ENCODE peak calls at places on chromosomes 3 and 15, in nine cellular contexts. One of them, this sample, is unnamed.

GRCh38 chr15:40242216-40242599 is 3.3 kb downstream of the PAK6 start:
- DNase-seq in DMS53: no peak
- DNase-seq in left lung: no peak
- DNase-seq in RWPE1: no peak
- DNase-seq in stimulated activated CD8-positive, alpha-beta memory T cell treated with anti-CD3 and anti-CD28 coated beads, Interleukin-4, amount 100 ng/mL, for 24 hours: no peak
- DNase-seq in iPS DF 6.9: no peak
- DNase-seq in BJ: no peak
- DNase-seq in T-helper 1 cell: no peak
- DNase-seq in stimulated activated CD4-positive, alpha-beta T cell treated with anti-CD3 and anti-CD28 coated beads, Interleukin-1b, Interleukin-23, amount 100 ng/mL, for 48 hours: no peak
- DNase-seq in this sample: no peak

GRCh38 chr15:71201471-71201870 is 86.2 kb downstream of the THSD4 start:
- DNase-seq in BJ: no peak
- DNase-seq in iPS DF 6.9: no peak
- DNase-seq in RWPE1: no peak
- DNase-seq in stimulated activated CD8-positive, alpha-beta memory T cell treated with anti-CD3 and anti-CD28 coated beads, Interleukin-4, amount 100 ng/mL, for 24 hours: no peak
- DNase-seq in DMS53: no peak
- DNase-seq in T-helper 1 cell: no peak
- DNase-seq in stimulated activated CD4-positive, alpha-beta T cell treated with anti-CD3 and anti-CD28 coated beads, Interleukin-1b, Interleukin-23, amount 100 ng/mL, for 48 hours: no peak
- DNase-seq in left lung: peak
- DNase-seq in this sample: peak

GRCh38 chr3:56123487-56123886 is 344.8 kb downstream of the ERC2 start:
- DNase-seq in stimulated activated CD4-positive, alpha-beta T cell treated with anti-CD3 and anti-CD28 coated beads, Interleukin-1b, Interleukin-23, amount 100 ng/mL, for 48 hours: no peak
- DNase-seq in BJ: no peak
- DNase-seq in left lung: no peak
- DNase-seq in iPS DF 6.9: peak
- DNase-seq in T-helper 1 cell: no peak
- DNase-seq in RWPE1: no peak
- DNase-seq in stimulated activated CD8-positive, alpha-beta memory T cell treated with anti-CD3 and anti-CD28 coated beads, Interleukin-4, amount 100 ng/mL, for 24 hours: no peak
- DNase-seq in DMS53: no peak
- DNase-seq in this sample: peak

GRCh38 chr3:60953406-60953805 is 297.8 kb downstream of the FHIT start:
- DNase-seq in left lung: no peak
- DNase-seq in iPS DF 6.9: no peak
- DNase-seq in T-helper 1 cell: no peak
- DNase-seq in DMS53: no peak
- DNase-seq in BJ: no peak
- DNase-seq in stimulated activated CD8-positive, alpha-beta memory T cell treated with anti-CD3 and anti-CD28 coated beads, Interleukin-4, amount 100 ng/mL, for 24 hours: no peak
- DNase-seq in stimulated activated CD4-positive, alpha-beta T cell treated with anti-CD3 and anti-CD28 coated beads, Interleukin-1b, Interleukin-23, amount 100 ng/mL, for 48 hours: no peak
- DNase-seq in RWPE1: peak
- DNase-seq in this sample: no peak

GRCh38 chr15:66261056-66261455 is 7.5 kb upstream of the MEGF11 start:
- DNase-seq in iPS DF 6.9: no peak
- DNase-seq in T-helper 1 cell: no peak
- DNase-seq in DMS53: no peak
- DNase-seq in left lung: no peak
- DNase-seq in RWPE1: no peak
- DNase-seq in stimulated activated CD8-positive, alpha-beta memory T cell treated with anti-CD3 and anti-CD28 coated beads, Interleukin-4, amount 100 ng/mL, for 24 hours: no peak
- DNase-seq in stimulated activated CD4-positive, alpha-beta T cell treated with anti-CD3 and anti-CD28 coated beads, Interleukin-1b, Interleukin-23, amount 100 ng/mL, for 48 hours: no peak
- DNase-seq in BJ: no peak
- DNase-seq in this sample: peak

GRCh38 chr3:133362539-133362938 is 37.3 kb upstream of the BFSP2 start:
- DNase-seq in left lung: no peak
- DNase-seq in stimulated activated CD4-positive, alpha-beta T cell treated with anti-CD3 and anti-CD28 coated beads, Interleukin-1b, Interleukin-23, amount 100 ng/mL, for 48 hours: no peak
- DNase-seq in iPS DF 6.9: no peak
- DNase-seq in T-helper 1 cell: no peak
- DNase-seq in BJ: no peak
- DNase-seq in DMS53: no peak
- DNase-seq in stimulated activated CD8-positive, alpha-beta memory T cell treated with anti-CD3 and anti-CD28 coated beads, Interleukin-4, amount 100 ng/mL, for 24 hours: no peak
- DNase-seq in RWPE1: no peak
- DNase-seq in this sample: peak

GRCh38 chr3:1092061-1092460 is 763 bp upstream of the CNTN6 start:
- DNase-seq in stimulated activated CD8-positive, alpha-beta memory T cell treated with anti-CD3 and anti-CD28 coated beads, Interleukin-4, amount 100 ng/mL, for 24 hours: no peak
- DNase-seq in BJ: no peak
- DNase-seq in left lung: no peak
- DNase-seq in T-helper 1 cell: no peak
- DNase-seq in iPS DF 6.9: no peak
- DNase-seq in stimulated activated CD4-positive, alpha-beta T cell treated with anti-CD3 and anti-CD28 coated beads, Interleukin-1b, Interleukin-23, amount 100 ng/mL, for 48 hours: no peak
- DNase-seq in DMS53: no peak
- DNase-seq in RWPE1: no peak
- DNase-seq in this sample: no peak

GRCh38 chr15:70698412-70698811 is 64.9 kb downstream of the UACA start:
- DNase-seq in stimulated activated CD4-positive, alpha-beta T cell treated with anti-CD3 and anti-CD28 coated beads, Interleukin-1b, Interleukin-23, amount 100 ng/mL, for 48 hours: no peak
- DNase-seq in T-helper 1 cell: no peak
- DNase-seq in RWPE1: no peak
- DNase-seq in DMS53: no peak
- DNase-seq in iPS DF 6.9: no peak
- DNase-seq in stimulated activated CD8-positive, alpha-beta memory T cell treated with anti-CD3 and anti-CD28 coated beads, Interleukin-4, amount 100 ng/mL, for 24 hours: no peak
- DNase-seq in left lung: no peak
- DNase-seq in BJ: no peak
- DNase-seq in this sample: no peak

GRCh38 chr3:42398080-42398479 is 12.3 kb downstream of the LYZL4 start:
- DNase-seq in stimulated activated CD8-positive, alpha-beta memory T cell treated with anti-CD3 and anti-CD28 coated beads, Interleukin-4, amount 100 ng/mL, for 24 hours: no peak
- DNase-seq in BJ: no peak
- DNase-seq in RWPE1: no peak
- DNase-seq in iPS DF 6.9: no peak
- DNase-seq in T-helper 1 cell: no peak
- DNase-seq in stimulated activated CD4-positive, alpha-beta T cell treated with anti-CD3 and anti-CD28 coated beads, Interleukin-1b, Interleukin-23, amount 100 ng/mL, for 48 hours: no peak
- DNase-seq in DMS53: no peak
- DNase-seq in left lung: no peak
- DNase-seq in this sample: no peak

GRCh38 chr3:52153389-52154096 is 680 bp downstream of the POC1A start:
- DNase-seq in BJ: no peak
- DNase-seq in stimulated activated CD8-positive, alpha-beta memory T cell treated with anti-CD3 and anti-CD28 coated beads, Interleukin-4, amount 100 ng/mL, for 24 hours: no peak
- DNase-seq in T-helper 1 cell: peak
- DNase-seq in RWPE1: peak
- DNase-seq in DMS53: peak
- DNase-seq in left lung: no peak
- DNase-seq in stimulated activated CD4-positive, alpha-beta T cell treated with anti-CD3 and anti-CD28 coated beads, Interleukin-1b, Interleukin-23, amount 100 ng/mL, for 48 hours: peak
- DNase-seq in iPS DF 6.9: peak
- DNase-seq in this sample: peak

GRCh38 chr3:43288366-43288765 is 2.0 kb downstream of the SNRK start:
- DNase-seq in iPS DF 6.9: no peak
- DNase-seq in left lung: no peak
- DNase-seq in stimulated activated CD4-positive, alpha-beta T cell treated with anti-CD3 and anti-CD28 coated beads, Interleukin-1b, Interleukin-23, amount 100 ng/mL, for 48 hours: no peak
- DNase-seq in T-helper 1 cell: peak
- DNase-seq in stimulated activated CD8-positive, alpha-beta memory T cell treated with anti-CD3 and anti-CD28 coated beads, Interleukin-4, amount 100 ng/mL, for 24 hours: no peak
- DNase-seq in BJ: no peak
- DNase-seq in DMS53: peak
- DNase-seq in RWPE1: peak
- DNase-seq in this sample: no peak

GRCh38 chr15:63110428-63111026 is 11.1 kb upstream of the LACTB start:
- DNase-seq in DMS53: no peak
- DNase-seq in BJ: no peak
- DNase-seq in iPS DF 6.9: no peak
- DNase-seq in left lung: peak
- DNase-seq in stimulated activated CD8-positive, alpha-beta memory T cell treated with anti-CD3 and anti-CD28 coated beads, Interleukin-4, amount 100 ng/mL, for 24 hours: no peak
- DNase-seq in stimulated activated CD4-positive, alpha-beta T cell treated with anti-CD3 and anti-CD28 coated beads, Interleukin-1b, Interleukin-23, amount 100 ng/mL, for 48 hours: no peak
- DNase-seq in RWPE1: no peak
- DNase-seq in T-helper 1 cell: no peak
- DNase-seq in this sample: no peak

GRCh38 chr3:99895106-99895705 is 77.5 kb downstream of the CMSS1 start:
- DNase-seq in iPS DF 6.9: no peak
- DNase-seq in RWPE1: no peak
- DNase-seq in left lung: no peak
- DNase-seq in BJ: no peak
- DNase-seq in stimulated activated CD8-positive, alpha-beta memory T cell treated with anti-CD3 and anti-CD28 coated beads, Interleukin-4, amount 100 ng/mL, for 24 hours: no peak
- DNase-seq in DMS53: no peak
- DNase-seq in T-helper 1 cell: no peak
- DNase-seq in stimulated activated CD4-positive, alpha-beta T cell treated with anti-CD3 and anti-CD28 coated beads, Interleukin-1b, Interleukin-23, amount 100 ng/mL, for 48 hours: no peak
- DNase-seq in this sample: no peak